ENCODE peak calls at places on chromosomes 16 and 17, in four cellular contexts. P, R, S and B are unnamed samples.

GRCh38 chr16:4206680-4207079 is 35.2 kb downstream of the SRL start:
- DNase-seq in S (no peak), R (no peak), P (no peak), B (no peak)

GRCh38 chr17:73645050-73645871 is 1.0 kb upstream of the SDK2 start:
- DNase-seq in R (no peak), P (peak; percentile 40), S (no peak), B (peak; percentile 63)

GRCh38 chr17:50908140-50908859 is 42.1 kb upstream of the TOB1 start:
- DNase-seq in S (no peak), P (no peak), R (no peak), B (no peak)

GRCh38 chr17:35769895-35770486 is 9.3 kb downstream of the C17orf50 start:
- DNase-seq in S (no peak), R (no peak), P (no peak), B (no peak)

GRCh38 chr17:28211811-28212210 is 107.2 kb upstream of the TMEM97 start:
- DNase-seq in R (no peak), S (no peak), P (no peak), B (no peak)

GRCh38 chr17:43760254-43760852 is 1.8 kb upstream of the SOST start:
- DNase-seq in R (peak; percentile 92), S (peak; percentile 90), P (peak; percentile 98), B (peak; percentile 99)

GRCh38 chr17:46159686-46160085 is 33.5 kb downstream of the KANSL1 start:
- DNase-seq in R (peak; percentile 43), P (no peak), S (no peak), B (no peak)

GRCh38 chr17:79907855-79908254 is 68.6 kb upstream of the CBX4 start:
- DNase-seq in P (no peak), S (no peak), R (peak; percentile 29), B (no peak)

GRCh38 chr16:56513972-56514371 is 5.9 kb downstream of the BBS2 start:
- DNase-seq in R (peak; percentile 69), P (peak; percentile 51), S (peak; percentile 80), B (no peak)

GRCh38 chr17:80151333-80151732 is 4.4 kb upstream of the EIF4A3 start:
- DNase-seq in R (no peak), S (no peak), P (no peak), B (no peak)

GRCh38 chr17:79836952-79837887 is 2.0 kb downstream of the CBX4 start:
- DNase-seq in S (peak; percentile 88), P (peak; percentile 80), R (peak; percentile 67), B (peak; percentile 54)

GRCh38 chr17:14355556-14355955 is 54.7 kb downstream of the HS3ST3B1 start:
- DNase-seq in S (no peak), R (no peak), P (no peak), B (no peak)

GRCh38 chr16:14301150-14302030 is 230.3 kb downstream of the MRTFB start:
- DNase-seq in R (peak; percentile 44), P (peak; percentile 65), S (peak; percentile 49), B (peak; percentile 50)

DNA sequence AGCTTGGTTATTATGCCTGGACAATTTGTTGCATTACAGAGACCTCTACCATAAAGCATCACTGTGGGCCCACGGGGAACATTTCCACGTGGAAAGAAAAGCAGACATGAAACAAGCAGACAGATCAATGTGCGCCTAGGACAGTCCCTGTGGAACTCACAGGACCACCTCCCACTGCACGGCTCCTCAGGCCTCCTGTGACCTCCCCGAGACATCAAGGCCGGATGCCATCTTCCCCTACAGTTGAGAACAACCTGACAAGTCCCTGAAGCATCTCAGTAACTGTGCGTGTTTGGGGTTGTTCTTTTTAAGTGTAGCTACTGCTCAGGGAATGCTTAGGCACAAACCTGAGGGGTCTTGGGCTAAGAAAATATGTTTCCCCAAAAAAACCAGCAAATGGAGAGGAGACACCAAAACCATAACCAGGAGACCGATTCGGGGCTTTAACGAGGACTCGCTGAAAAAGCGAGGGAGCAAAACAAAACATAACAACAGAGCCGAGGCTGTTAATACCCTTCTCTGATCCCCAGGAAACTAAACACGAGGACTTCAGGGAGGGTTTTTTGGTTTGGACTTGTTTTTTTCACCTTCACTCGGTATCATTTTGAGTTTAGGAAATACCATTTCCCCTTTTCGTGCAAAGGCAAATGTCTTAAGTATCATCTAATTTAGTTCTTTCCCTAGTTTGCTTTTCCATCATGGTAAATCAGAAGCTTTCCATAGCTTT is 87.1 kb downstream of the CYTH1 start:
- DNase-seq in S (no peak), P (no peak), R (no peak), B (no peak)
- TF ChIP-seq MAX in S (no peak), P (no peak), R (no peak), B (no peak)

GRCh38 chr17:81350320-81350686 is 45.0 kb upstream of the BAHCC1 start:
- DNase-seq in S (no peak), R (no peak), P (no peak), B (no peak)

GRCh38 chr17:81349397-81350319 is 45.6 kb upstream of the BAHCC1 start:
- DNase-seq in S (peak; percentile 79), R (peak; percentile 95), P (no peak), B (no peak)

GRCh38 chr17:81347437-81347836 is 47.8 kb upstream of the BAHCC1 start:
- DNase-seq in R (no peak), S (no peak), P (no peak), B (no peak)

GRCh38 chr17:81346908-81347349 is 48.3 kb upstream of the BAHCC1 start:
- DNase-seq in P (no peak), S (no peak), R (no peak), B (no peak)

GRCh38 chr17:81348097-81349055 is 46.9 kb upstream of the BAHCC1 start:
- DNase-seq in P (no peak), S (no peak), R (no peak), B (no peak)
- TF ChIP-seq NR3C1 in P (no peak), S (no peak), R (no peak), B (no peak)

DNA sequence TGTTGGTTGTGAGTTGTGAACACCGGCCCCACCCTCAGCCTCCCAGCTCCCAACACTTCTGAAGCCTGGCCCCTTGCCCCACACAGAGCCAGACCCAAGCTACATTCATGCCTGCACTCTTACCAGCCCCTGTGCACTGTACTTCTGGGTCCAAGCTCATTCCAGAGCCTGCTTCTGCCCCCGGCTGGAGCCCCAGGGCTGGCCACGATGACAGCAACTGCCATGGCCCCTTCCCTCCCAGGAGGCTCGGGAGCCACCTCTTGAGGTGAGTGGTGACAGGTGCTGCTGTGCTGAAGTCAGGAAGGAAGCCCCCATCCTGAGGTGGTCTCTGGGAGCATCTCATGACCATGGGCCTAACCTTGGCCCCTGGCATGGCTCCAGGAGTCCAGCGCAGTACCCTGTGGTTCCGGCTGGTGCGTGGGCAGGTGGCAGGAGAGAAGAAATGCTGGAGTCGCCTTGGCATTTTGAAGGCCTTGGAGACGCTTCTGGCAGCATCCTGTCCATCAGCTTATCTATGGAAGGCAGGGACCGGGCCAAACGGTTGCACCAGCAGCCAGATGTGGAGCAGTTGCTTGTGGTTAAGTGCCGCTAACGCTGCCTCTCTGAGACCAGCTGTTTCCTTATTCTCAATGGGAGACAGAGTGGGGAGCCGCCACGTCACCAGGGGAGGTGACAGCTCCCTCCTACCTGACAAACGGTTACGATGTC is 3.9 kb upstream of the CDT1 start:
- DNase-seq in R (peak; percentile 93), S (no peak), P (no peak), B (no peak)
- TF ChIP-seq MAX in R (peak; percentile 93), S (no peak), P (no peak), B (no peak)

GRCh38 chr16:65909310-65910050 is 457.0 kb upstream of the CDH5 start:
- DNase-seq in P (no peak), R (no peak), S (peak; percentile 38), B (no peak)

GRCh38 chr16:65905326-65905725 is 461.2 kb upstream of the CDH5 start:
- DNase-seq in R (no peak), S (no peak), P (no peak), B (no peak)

GRCh38 chr16:65904361-65904760 is 462.1 kb upstream of the CDH5 start:
- DNase-seq in R (no peak), P (no peak), S (no peak), B (no peak)

GRCh38 chr16:65910291-65910690 is 456.2 kb upstream of the CDH5 start:
- DNase-seq in S (no peak), P (no peak), R (no peak), B (no peak)

DNA sequence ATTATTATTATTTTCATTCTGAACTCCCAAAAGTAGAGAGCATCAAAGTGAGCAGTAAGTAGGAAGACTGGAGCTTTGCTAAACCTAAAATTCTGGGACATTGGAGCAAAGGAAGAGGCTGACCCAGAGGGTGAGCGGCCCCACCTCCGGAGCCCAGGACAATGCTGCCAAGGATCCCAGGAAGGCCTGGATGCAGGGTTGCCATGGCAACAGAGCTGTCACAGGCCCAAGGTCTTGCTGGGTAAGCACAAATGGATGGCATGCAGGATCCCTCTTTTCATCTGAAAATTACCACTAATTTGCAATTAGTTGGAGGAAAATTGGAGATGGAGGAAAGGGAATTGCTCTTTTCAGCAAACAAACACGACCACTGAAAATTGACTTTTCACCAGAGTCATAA is 457.9 kb upstream of the CDH5 start:
- DNase-seq in R (no peak), S (no peak), P (no peak), B (peak; percentile 38)
- TF ChIP-seq NR3C1 in R (no peak), S (no peak), P (no peak), B (no peak)

DNA sequence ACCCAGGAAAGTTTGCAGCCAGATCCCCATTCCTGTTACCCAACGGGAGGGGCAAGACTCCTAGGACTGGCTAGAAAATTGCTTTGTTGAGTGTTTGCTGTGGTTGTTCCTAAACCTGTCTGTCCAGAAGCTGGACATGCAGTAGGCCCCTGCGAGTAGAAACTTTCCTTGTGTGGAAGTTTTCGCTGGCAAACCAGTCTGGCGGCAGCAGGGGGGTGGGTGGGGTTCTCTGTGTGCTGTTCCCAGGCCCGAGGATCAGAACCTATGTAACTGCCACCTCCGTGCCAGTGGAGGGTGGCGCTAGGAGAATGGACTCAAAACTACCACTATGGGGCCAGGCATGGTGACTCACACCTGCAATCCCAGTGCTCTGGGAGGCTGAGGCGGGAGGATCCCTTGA is 9.2 kb downstream of the SGSM2 start:
- DNase-seq in P (no peak), R (no peak), S (no peak), B (no peak)
- TF ChIP-seq MAX in P (no peak), R (no peak), S (no peak), B (no peak)

GRCh38 chr17:33725675-33726271 is 432.7 kb upstream of the ASIC2 start:
- DNase-seq in P (peak; percentile 49), R (peak; percentile 66), S (peak; percentile 24), B (peak; percentile 80)
- TF ChIP-seq NR3C1 in P (no peak), R (no peak), S (no peak), B (no peak)

GRCh38 chr16:75514296-75514695 is 19.1 kb upstream of the CHST6 start:
- DNase-seq in P (no peak), S (no peak), R (no peak), B (no peak)

DNA sequence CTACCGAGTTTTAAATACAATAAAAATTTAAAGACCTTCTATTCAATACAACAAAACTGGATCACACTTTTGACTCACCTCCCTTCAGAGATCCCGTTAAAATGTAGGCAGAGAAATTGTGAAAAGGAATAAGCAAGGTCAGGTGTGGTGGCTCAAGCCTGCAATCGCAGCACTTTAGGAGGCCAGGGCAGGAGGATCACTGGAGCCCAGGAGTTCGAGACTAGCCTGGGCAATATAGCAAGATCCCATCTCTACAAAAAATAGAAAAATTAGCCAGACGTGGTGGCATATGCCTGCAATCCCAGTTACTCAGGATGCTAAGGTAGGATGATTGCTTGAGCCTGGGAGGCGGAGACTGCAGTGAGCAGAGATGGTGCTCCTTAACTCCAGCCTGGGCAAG is 16.7 kb downstream of the CHST5 start:
- DNase-seq in R (no peak), S (no peak), P (no peak), B (no peak)
- TF ChIP-seq MAX in R (no peak), S (no peak), P (no peak), B (no peak)